ENCODE peak calls at places on chromosomes 1 and 21, in four cellular contexts. U, A, Q and N are unnamed samples.

GRCh38 chr1:223713546-223714420 is 1.4 kb downstream of the CAPN2 start:
- DNase-seq in U (no peak), A (no peak), Q (peak; percentile 85), N (peak; percentile 69)

GRCh38 chr1:97192872-97193572 is 471.4 kb downstream of the PTBP2 start:
- DNase-seq in U (no peak), A (peak; percentile 93), Q (peak; percentile 96), N (peak; percentile 98)

GRCh38 chr1:84988588-84988987 is 8.3 kb downstream of the MCOLN2 start:
- DNase-seq in U (no peak), A (no peak), Q (no peak), N (no peak)

GRCh38 chr1:1347026-1347595 is 2.1 kb downstream of the DVL1 start:
- DNase-seq in U (no peak), A (no peak), Q (no peak), N (no peak)

GRCh38 chr1:3350441-3351261 is 103.8 kb upstream of the ARHGEF16 start:
- DNase-seq in U (no peak), A (no peak), Q (no peak), N (no peak)

GRCh38 chr21:32073190-32073589 is 200.4 kb downstream of the HUNK start:
- DNase-seq in U (no peak), A (no peak), Q (no peak), N (no peak)

GRCh38 chr1:83802023-83802422 is 196.9 kb downstream of the TTLL7 start:
- DNase-seq in U (no peak), A (no peak), Q (no peak), N (no peak)

GRCh38 chr1:12009318-12010001 is 9.8 kb upstream of the MIIP start:
- DNase-seq in U (no peak), A (no peak), Q (no peak), N (no peak)

GRCh38 chr1:86706018-86706417 is 1.6 kb downstream of the SH3GLB1 start:
- DNase-seq in U (no peak), A (no peak), Q (peak; percentile 24), N (peak; percentile 27)

GRCh38 chr1:204421441-204421840 is 9.8 kb upstream of the PPP1R15B start:
- DNase-seq in U (no peak), A (no peak), Q (no peak), N (no peak)

GRCh38 chr21:46081862-46082637 is 15.9 kb upstream of the COL6A2 start:
- DNase-seq in U (no peak), A (no peak), Q (no peak), N (no peak)